ENCODE peak calls at places on chromosomes 16 and 17, in five cellular contexts. F, Q, M, I and R are unnamed samples.

GRCh38 chr16:55349867-55350266 is 25.9 kb downstream of the IRX6 start:
- DNase-seq in F (no peak), Q (no peak), M (no peak), I (no peak), R (no peak)

GRCh38 chr16:741986-742629 is 1.3 kb upstream of the CIAO3 start:
- DNase-seq in F (no peak), Q (peak; percentile 71), M (no peak), I (no peak), R (no peak)

GRCh38 chr16:70677499-70678120 is 8.2 kb downstream of the MTSS2 start:
- DNase-seq in F (peak; percentile 43), Q (peak; percentile 69), M (peak; percentile 53), I (no peak), R (no peak)

GRCh38 chr16:19240494-19240893 is 45.0 kb upstream of the CLEC19A start:
- DNase-seq in F (no peak), Q (no peak), M (no peak), I (no peak), R (no peak)

GRCh38 chr17:81976332-81977210 is 858 bp upstream of the ASPSCR1 start:
- DNase-seq in F (no peak), Q (peak; percentile 87), M (peak; percentile 86), I (peak; percentile 48), R (peak; percentile 76)

GRCh38 chr17:59506907-59507726 is 58.3 kb upstream of the DHX40 start:
- DNase-seq in F (no peak), Q (no peak), M (no peak), I (no peak), R (no peak)

GRCh38 chr17:2708585-2709172 is 2.9 kb downstream of the CLUH start:
- DNase-seq in F (no peak), Q (no peak), M (peak; percentile 66), I (no peak), R (no peak)

GRCh38 chr17:65902831-65903549 is 288.9 kb downstream of the CEP112 start:
- DNase-seq in F (no peak), Q (no peak), M (no peak), I (no peak), R (no peak)

GRCh38 chr16:4081035-4081434 is 35.2 kb downstream of the ADCY9 start:
- DNase-seq in F (no peak), Q (no peak), M (no peak), I (no peak), R (no peak)

GRCh38 chr17:57567278-57567677 is 177.8 kb downstream of the CCDC182 start:
- DNase-seq in F (no peak), Q (no peak), M (no peak), I (no peak), R (no peak)

GRCh38 chr17:7444682-7445010 is 215 bp upstream of the CHRNB1 start:
- DNase-seq in F (no peak), Q (no peak), M (no peak), I (no peak), R (no peak)

GRCh38 chr16:54991525-54991924 is 60.9 kb downstream of the IRX5 start:
- DNase-seq in F (no peak), Q (no peak), M (no peak), I (no peak), R (no peak)

GRCh38 chr17:77476920-77477805 is 336.4 kb downstream of the SEC14L1 start:
- DNase-seq in F (peak; percentile 47), Q (no peak), M (no peak), I (peak; percentile 70), R (no peak)

GRCh38 chr16:73152731-73153130 is 104.8 kb upstream of the ZFHX3 start:
- DNase-seq in F (no peak), Q (no peak), M (no peak), I (no peak), R (no peak)

GRCh38 chr16:67936876-67937605 is 391 bp upstream of the PSMB10 start:
- DNase-seq in F (peak; percentile 87), Q (peak; percentile 60), M (no peak), I (peak; percentile 93), R (no peak)

GRCh38 chr17:40557531-40558299 is 7.6 kb downstream of the CCR7 start:
- DNase-seq in F (peak; percentile 32), Q (peak; percentile 65), M (peak; percentile 58), I (no peak), R (no peak)

GRCh38 chr16:2783581-2784375 is 3.6 kb downstream of the PRSS33 start:
- DNase-seq in F (peak; percentile 26), Q (peak; percentile 53), M (peak; percentile 48), I (no peak), R (peak; percentile 22)

GRCh38 chr17:74738051-74738996 is 1.3 kb downstream of the RAB37 start:
- DNase-seq in F (peak; percentile 91), Q (peak; percentile 95), M (no peak), I (peak; percentile 88), R (no peak)

GRCh38 chr16:785563-786535 is 2.3 kb downstream of the RPUSD1 start:
- DNase-seq in F (peak; percentile 76), Q (peak; percentile 93), M (peak; percentile 89), I (peak; percentile 75), R (peak; percentile 87)

GRCh38 chr17:64236827-64237403 is 26.1 kb downstream of the TEX2 start:
- DNase-seq in F (no peak), Q (no peak), M (no peak), I (no peak), R (no peak)

GRCh38 chr16:5678371-5678770 is 580.8 kb upstream of the EEF2KMT start:
- DNase-seq in F (no peak), Q (no peak), M (no peak), I (no peak), R (no peak)

GRCh38 chr17:77036841-77037381 is 103.9 kb upstream of the SEC14L1 start:
- DNase-seq in F (no peak), Q (no peak), M (no peak), I (peak; percentile 86), R (no peak)

GRCh38 chr16:2483160-2483559 is 8.2 kb downstream of the TBC1D24 start:
- DNase-seq in F (no peak), Q (no peak), M (no peak), I (no peak), R (peak; percentile 51)

GRCh38 chr17:76408037-76408849 is 23.8 kb downstream of the SPHK1 start:
- DNase-seq in F (peak; percentile 77), Q (peak; percentile 93), M (peak; percentile 81), I (peak; percentile 89), R (peak; percentile 75)

GRCh38 chr16:67164599-67165061 is at the start of gene HSF4:
- DNase-seq in F (no peak), Q (peak; percentile 84), M (peak; percentile 90), I (no peak), R (peak; percentile 78)

GRCh38 chr16:55035956-55036355 is 105.3 kb downstream of the IRX5 start:
- DNase-seq in F (no peak), Q (no peak), M (no peak), I (no peak), R (no peak)

GRCh38 chr17:64378890-64379354 is 11.7 kb downstream of the PECAM1 start:
- DNase-seq in F (no peak), Q (no peak), M (peak; percentile 6), I (no peak), R (no peak)

GRCh38 chr17:44310188-44310587 is 1.8 kb downstream of the RUNDC3A start:
- DNase-seq in F (no peak), Q (no peak), M (no peak), I (no peak), R (no peak)

GRCh38 chr16:75471723-75472634 is 7.5 kb upstream of the TMEM170A start:
- DNase-seq in F (peak; percentile 67), Q (peak; percentile 71), M (peak; percentile 55), I (peak; percentile 58), R (no peak)

GRCh38 chr17:2012499-2012898 is 12.6 kb downstream of the RTN4RL1 start:
- DNase-seq in F (no peak), Q (no peak), M (no peak), I (no peak), R (no peak)

GRCh38 chr17:81404557-81405165 is 9.4 kb downstream of the BAHCC1 start:
- DNase-seq in F (no peak), Q (no peak), M (no peak), I (peak; percentile 35), R (no peak)

GRCh38 chr17:10776372-10776771 is 27.5 kb downstream of the TMEM238L start:
- DNase-seq in F (no peak), Q (no peak), M (no peak), I (no peak), R (no peak)

GRCh38 chr17:10777890-10778289 is 26.0 kb downstream of the TMEM238L start:
- DNase-seq in F (no peak), Q (no peak), M (no peak), I (no peak), R (no peak)

GRCh38 chr17:10777131-10777805 is 26.6 kb downstream of the TMEM238L start:
- DNase-seq in F (no peak), Q (no peak), M (no peak), I (no peak), R (no peak)

GRCh38 chr17:10775058-10775457 is 28.8 kb downstream of the TMEM238L start:
- DNase-seq in F (no peak), Q (no peak), M (no peak), I (no peak), R (no peak)

DNA sequence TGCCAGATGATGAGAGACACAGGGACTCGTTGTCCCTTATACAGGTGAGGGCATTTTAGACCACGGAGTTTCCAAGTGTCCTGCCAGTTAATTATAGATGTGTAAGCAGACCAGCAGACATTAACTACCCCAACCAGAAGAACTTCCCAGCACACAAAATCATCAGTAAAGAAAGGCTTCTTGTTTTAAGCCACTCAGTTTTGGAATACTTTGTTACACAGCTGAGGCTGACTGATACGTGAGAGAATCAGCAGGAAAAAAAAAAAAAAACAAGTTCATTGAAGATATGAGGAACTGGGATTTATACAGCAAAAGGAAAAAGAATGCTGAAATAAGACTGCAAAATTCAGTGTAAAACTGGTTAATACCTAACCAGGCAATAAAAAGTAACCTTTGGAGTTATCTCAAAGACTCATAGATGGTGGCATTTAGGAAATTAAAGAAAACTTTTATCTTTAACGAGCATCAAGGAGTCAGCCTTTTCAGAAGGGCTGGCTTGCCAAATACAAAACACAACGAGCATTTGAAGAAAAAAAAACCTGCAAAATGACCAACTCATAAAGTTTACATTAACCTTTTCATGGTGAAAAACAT is 28.1 kb downstream of the TMEM238L start:
- DNase-seq in F (no peak), Q (no peak), M (no peak), I (no peak), R (no peak)
- H3K27ac ChIP-seq in F (no peak overlapping the region), Q (no peak overlapping the region), M (no peak overlapping the region), I (no peak overlapping the region), R (no peak overlapping the region)

GRCh38 chr16:88763502-88764053 is 21.4 kb downstream of the PIEZO1 start:
- DNase-seq in F (no peak), Q (no peak), M (peak; percentile 82), I (no peak), R (peak; percentile 72)
- H3K4me1 ChIP-seq in F (peaks cover 33% of the 10 kb centered on the region), Q (peaks cover 100% of the 10 kb centered on the region), M (peaks cover 84% of the 10 kb centered on the region), I (peaks cover 20% of the 10 kb centered on the region), R (peaks cover 91% of the 10 kb centered on the region)

GRCh38 chr17:48594412-48595106 is 980 bp upstream of the HOXB5 start:
- DNase-seq in F (no peak), Q (no peak), M (no peak), I (no peak), R (no peak)
- H3K27ac ChIP-seq in F (no peak overlapping the region), Q (peak overlapping the region; percentile 22), M (peak overlapping the region; percentile 25), I (no peak overlapping the region), R (peak overlapping the region; percentile 39)

GRCh38 chr16:53734908-53735307 is 31.0 kb downstream of the FTO start:
- DNase-seq in F (no peak), Q (no peak), M (no peak), I (no peak), R (no peak)
- H3K4me1 ChIP-seq in F (no peaks in the 10 kb centered on the region), Q (no peaks in the 10 kb centered on the region), M (peaks cover 14% of the 10 kb centered on the region), I (no peaks in the 10 kb centered on the region), R (peaks cover 10% of the 10 kb centered on the region)